ENCODE peak calls at places on chromosomes 2 and 18, in seven cellular contexts. T, I, U, A, B, N and J are unnamed samples.

GRCh38 chr18:45954070-45954712 is 12.9 kb downstream of the EPG5 start:
- DNase-seq in T (no peak), I (no peak), B (no peak), U (no peak), N (no peak), A (peak), J (no peak)

GRCh38 chr2:218831378-218831990 is at the start of gene PRKAG3:
- DNase-seq in B (no peak), U (no peak), N (no peak), T (no peak), A (no peak), I (no peak), J (no peak)

GRCh38 chr2:226754821-226755536 is 44.6 kb downstream of the IRS1 start:
- DNase-seq in I (no peak), B (no peak), N (no peak), U (no peak), T (no peak), A (no peak), J (no peak)

GRCh38 chr2:239570216-239570925 is 169.6 kb upstream of the HDAC4 start:
- DNase-seq in N (no peak), U (no peak), T (no peak), I (no peak), A (no peak), B (no peak), J (no peak)

GRCh38 chr2:141676139-141676538 is 454.7 kb downstream of the LRP1B start:
- DNase-seq in T (no peak), I (no peak), N (no peak), U (no peak), B (no peak), A (no peak), J (no peak)

GRCh38 chr2:197128126-197128525 is 182.5 kb downstream of the ANKRD44 start:
- DNase-seq in U (no peak), N (no peak), A (no peak), I (no peak), T (no peak), B (no peak), J (no peak)

GRCh38 chr2:105674406-105674805 is 70.3 kb upstream of the NCK2 start:
- DNase-seq in I (no peak), N (no peak), U (no peak), B (no peak), A (no peak), T (no peak), J (no peak)

GRCh38 chr2:156329031-156329921 is 3.2 kb downstream of the NR4A2 start:
- DNase-seq in T (no peak), N (no peak), U (peak), I (no peak), B (no peak), A (no peak), J (peak)

GRCh38 chr2:74293191-74294065 is 49.8 kb downstream of the SLC4A5 start:
- DNase-seq in U (no peak), B (no peak), N (no peak), T (no peak), I (no peak), A (no peak), J (no peak)

GRCh38 chr2:43877782-43878464 is 39.2 kb downstream of the ABCG8 start:
- DNase-seq in B (peak), I (peak), U (peak), N (peak), T (peak), A (peak), J (no peak)

GRCh38 chr2:201195329-201195728 is 12.4 kb downstream of the CASP10 start:
- DNase-seq in A (no peak), B (no peak), I (no peak), U (no peak), N (no peak), T (no peak), J (no peak)

GRCh38 chr2:19228092-19228670 is 130.2 kb downstream of the OSR1 start:
- DNase-seq in I (no peak), T (no peak), A (no peak), B (no peak), U (no peak), N (no peak), J (no peak)

GRCh38 chr2:224319756-224320155 is 82.2 kb downstream of the FAM124B start:
- DNase-seq in B (no peak), A (no peak), T (no peak), I (no peak), U (no peak), N (no peak), J (no peak)

GRCh38 chr2:171325886-171326585 is 107.8 kb downstream of the METTL8 start:
- DNase-seq in U (no peak), A (no peak), B (no peak), I (no peak), T (no peak), N (peak), J (no peak)

GRCh38 chr18:56696966-56697365 is 45.8 kb downstream of the WDR7 start:
- DNase-seq in N (no peak), A (no peak), U (no peak), I (no peak), B (no peak), T (no peak), J (no peak)

GRCh38 chr2:210655229-210655628 is 98.8 kb downstream of the CPS1 start:
- DNase-seq in N (no peak), T (no peak), U (no peak), B (no peak), I (no peak), A (no peak), J (no peak)

GRCh38 chr18:29164993-29165599 is 988.2 kb upstream of the CDH2 start:
- DNase-seq in N (peak), T (no peak), A (peak), I (peak), U (no peak), B (no peak), J (no peak)

GRCh38 chr2:26838121-26838906 is 9.6 kb upstream of the DPYSL5 start:
- DNase-seq in I (no peak), T (no peak), A (no peak), U (peak), B (no peak), N (peak), J (no peak)

GRCh38 chr18:36196239-36196995 is 9.1 kb downstream of the MOCOS start:
- DNase-seq in T (no peak), U (no peak), A (no peak), I (no peak), B (no peak), N (no peak), J (no peak)

GRCh38 chr2:40240067-40240466 is 211.8 kb downstream of the SLC8A1 start:
- DNase-seq in N (peak), B (peak), T (peak), A (no peak), U (no peak), I (no peak), J (no peak)

GRCh38 chr2:118351796-118352195 is 263.5 kb downstream of the INSIG2 start:
- DNase-seq in A (no peak), U (no peak), N (no peak), T (no peak), B (no peak), I (no peak), J (no peak)

GRCh38 chr2:186709529-186710455 is 15.9 kb downstream of the FAM171B start:
- DNase-seq in B (no peak), U (no peak), N (no peak), A (no peak), I (no peak), T (no peak), J (no peak)

GRCh38 chr2:11552260-11552638 is 18.4 kb downstream of the GREB1 start:
- DNase-seq in N (no peak), U (no peak), I (no peak), A (no peak), B (no peak), T (no peak), J (no peak)

GRCh38 chr2:109005686-109006204 is 16.7 kb upstream of the EDAR start:
- DNase-seq in B (no peak), U (no peak), A (no peak), T (no peak), N (no peak), I (no peak), J (no peak)

GRCh38 chr2:173750332-173750731 is 214.8 kb downstream of the SP3 start:
- DNase-seq in U (peak), I (no peak), N (peak), T (no peak), A (no peak), B (no peak), J (no peak)

GRCh38 chr2:240881913-240882312 is 13.3 kb downstream of the AGXT start:
- DNase-seq in U (no peak), A (no peak), I (no peak), T (no peak), B (no peak), N (no peak), J (no peak)

GRCh38 chr18:36811430-36811829 is 17.4 kb downstream of the TPGS2 start:
- DNase-seq in I (no peak), B (no peak), U (no peak), T (no peak), A (no peak), N (no peak), J (no peak)

GRCh38 chr2:25063876-25064660 is 22.2 kb downstream of the EFR3B start:
- DNase-seq in N (no peak), T (no peak), U (no peak), I (no peak), A (no peak), B (no peak), J (no peak)
- TF ChIP-seq CTCF in N (no peak), T (no peak), U (no peak), I (no peak), A (no peak), B (no peak), J (no peak)

GRCh38 chr2:9378433-9379371 is 44.6 kb downstream of the ITGB1BP1 start:
- DNase-seq in U (no peak), A (no peak), B (no peak), N (peak), T (peak), I (no peak), J (peak)
- TF ChIP-seq POLR2AphosphoS5 in U (no peak), A (no peak), B (peak), N (peak), T (peak), I (no peak), J (no peak)

DNA sequence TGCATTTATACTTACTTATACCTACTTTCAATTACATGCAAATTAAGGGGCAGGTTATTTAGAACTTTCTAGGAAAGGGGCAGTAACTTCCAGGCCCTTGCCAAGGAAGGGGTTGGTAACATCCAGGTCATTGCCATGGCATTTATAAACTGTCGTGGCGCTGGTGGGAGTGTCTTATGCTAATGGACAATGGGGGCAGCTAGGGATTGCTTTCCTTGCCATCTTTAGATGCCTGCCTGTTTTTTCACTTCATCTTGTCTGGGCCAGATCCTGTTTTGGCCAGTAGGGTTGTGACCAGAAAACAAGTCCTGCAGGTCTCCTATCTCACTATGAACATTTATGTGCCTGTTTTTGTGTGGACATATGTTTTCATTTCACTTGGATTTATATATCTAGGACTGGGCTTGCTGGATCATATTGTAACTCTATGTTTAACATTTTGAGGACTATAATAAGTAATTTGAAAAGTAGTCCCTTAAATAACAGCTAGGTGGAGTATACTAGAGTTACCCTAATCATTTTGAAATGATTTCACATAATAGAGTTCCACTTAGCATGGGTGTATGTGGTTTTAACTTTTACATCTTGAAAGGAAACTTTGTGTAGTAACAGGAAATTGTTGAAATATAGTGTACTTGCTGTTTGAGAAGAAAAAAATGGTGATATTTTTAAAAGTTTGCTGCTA is 56.1 kb downstream of the LCLAT1 start:
- DNase-seq in A (no peak), N (peak), I (no peak), T (no peak), U (peak), B (no peak), J (no peak)
- TF ChIP-seq CTCF in A (peak), N (no peak), I (no peak), T (no peak), U (no peak), B (no peak), J (no peak)

DNA sequence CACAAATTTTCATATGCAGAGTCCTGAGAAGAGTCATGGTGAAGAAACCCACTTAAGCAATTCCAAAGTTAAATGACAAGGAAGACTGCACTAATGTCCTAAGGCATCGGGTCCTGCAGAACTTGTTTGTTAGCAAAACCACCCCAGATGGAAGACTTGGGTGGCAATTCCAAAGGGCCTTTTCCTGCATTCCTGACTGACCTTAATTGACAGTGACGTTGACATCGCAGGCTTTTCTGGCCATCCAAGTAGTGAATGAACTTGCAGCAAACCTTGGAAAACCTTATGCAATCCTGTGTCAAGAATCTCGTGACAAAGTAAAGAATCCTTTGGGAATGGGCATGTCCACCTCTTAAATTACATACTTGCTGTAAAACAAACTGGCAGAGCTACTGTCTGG is 112.5 kb upstream of the SH3BP4 start:
- DNase-seq in I (no peak), A (no peak), U (no peak), T (no peak), B (no peak), N (no peak), J (no peak)
- TF ChIP-seq POLR2AphosphoS5 in I (no peak), A (no peak), U (no peak), T (no peak), B (no peak), N (no peak), J (peak)

GRCh38 chr2:237483018-237483731 is 3.9 kb upstream of the MLPH start:
- DNase-seq in A (no peak), N (peak), T (peak), I (peak), U (no peak), B (peak), J (no peak)
- TF ChIP-seq CTCF in A (no peak), N (no peak), T (no peak), I (no peak), U (no peak), B (no peak), J (no peak)

GRCh38 chr2:217695033-217695520 is 307.7 kb downstream of the TNS1 start:
- DNase-seq in A (no peak), B (no peak), U (no peak), T (no peak), N (no peak), I (no peak), J (no peak)
- TF ChIP-seq POLR2AphosphoS5 in A (no peak), B (peak), U (no peak), T (no peak), N (no peak), I (no peak), J (no peak)

DNA sequence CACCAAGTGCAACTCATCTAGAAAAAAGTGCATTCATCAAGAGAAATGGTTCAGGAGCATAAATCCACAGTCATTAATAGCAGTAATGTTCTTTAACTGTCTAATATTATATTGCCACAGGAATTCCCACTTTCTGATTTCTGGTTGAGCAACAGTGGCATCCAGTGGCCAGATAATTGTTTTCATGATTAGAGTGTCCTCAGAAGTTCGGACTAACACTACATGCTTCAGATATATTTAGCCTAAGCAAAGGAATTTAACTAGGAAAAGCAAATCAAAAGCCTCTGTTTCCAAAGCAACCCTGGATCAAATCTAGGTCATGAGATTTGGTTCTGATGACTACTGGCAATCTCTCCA is 9.8 kb upstream of the ERBB4 start:
- DNase-seq in A (peak), I (no peak), T (no peak), N (peak), U (peak), B (no peak), J (no peak)
- TF ChIP-seq CTCF in A (peak), I (peak), T (no peak), N (peak), U (peak), B (peak), J (peak)

GRCh38 chr18:69402219-69402989 is 1.7 kb downstream of the DOK6 start:
- DNase-seq in I (no peak), T (no peak), B (no peak), A (no peak), U (peak), N (no peak), J (no peak)
- TF ChIP-seq POLR2AphosphoS5 in I (no peak), T (no peak), B (no peak), A (no peak), U (no peak), N (no peak), J (no peak)

GRCh38 chr18:58929206-58929605 is 64.5 kb downstream of the ZNF532 start:
- DNase-seq in T (no peak), A (no peak), N (no peak), U (no peak), I (no peak), B (no peak), J (no peak)

GRCh38 chr18:58934933-58935577 is 70.4 kb downstream of the ZNF532 start:
- DNase-seq in N (no peak), T (no peak), U (no peak), I (no peak), A (no peak), B (no peak), J (no peak)

GRCh38 chr18:58937913-58938312 is 73.2 kb downstream of the ZNF532 start:
- DNase-seq in B (no peak), U (no peak), I (no peak), N (no peak), T (no peak), A (no peak), J (no peak)

GRCh38 chr18:58937204-58937603 is 72.5 kb downstream of the ZNF532 start:
- DNase-seq in I (no peak), T (no peak), U (no peak), N (peak), A (no peak), B (no peak), J (no peak)

GRCh38 chr18:58934356-58934755 is 69.7 kb downstream of the ZNF532 start:
- DNase-seq in U (no peak), T (no peak), A (no peak), N (no peak), B (no peak), I (no peak), J (no peak)
- TF ChIP-seq CTCF in U (no peak), T (no peak), A (no peak), N (no peak), B (no peak), I (no peak), J (no peak)